ENCODE peak calls at places on chromosomes 12 and 14, in four cellular contexts. J, X, Z and B are unnamed samples.

GRCh38 chr14:37874429-37875109 is 279.1 kb downstream of the TTC6 start:
- DNase-seq in J (peak), X (peak), Z (peak), B (peak)

GRCh38 chr12:29428630-29429029 is 47.7 kb upstream of the ERGIC2 start:
- DNase-seq in J (peak), X (no peak), Z (peak), B (peak)

GRCh38 chr14:23751591-23751990 is 115.4 kb downstream of the DHRS2 start:
- DNase-seq in J (no peak), X (no peak), Z (no peak), B (no peak)

GRCh38 chr12:38905480-38906351 is at the start of gene CPNE8:
- DNase-seq in J (no peak), X (peak), Z (peak), B (peak)

GRCh38 chr12:55942055-55942454 is 11.1 kb downstream of the DGKA start:
- DNase-seq in J (no peak), X (no peak), Z (no peak), B (no peak)

GRCh38 chr12:119949594-119949993 is 39.4 kb upstream of the BICDL1 start:
- DNase-seq in J (no peak), X (no peak), Z (no peak), B (no peak)

GRCh38 chr12:12685305-12685704 is 10.7 kb downstream of the GPR19 start:
- DNase-seq in J (no peak), X (no peak), Z (no peak), B (no peak)

GRCh38 chr12:64682572-64683277 is 72.4 kb downstream of the RASSF3 start:
- DNase-seq in J (peak), X (peak), Z (peak), B (peak)

GRCh38 chr12:73445658-73446324 is 1091.8 kb upstream of the ATXN7L3B start:
- DNase-seq in J (no peak), X (no peak), Z (no peak), B (no peak)

GRCh38 chr12:132672678-132673077 is 14.5 kb downstream of the POLE start:
- DNase-seq in J (no peak), X (no peak), Z (no peak), B (no peak)

GRCh38 chr14:54435500-54435981 is 5.6 kb downstream of the CNIH1 start:
- DNase-seq in J (no peak), X (no peak), Z (peak), B (peak)

GRCh38 chr14:22185191-22185590 is 403.8 kb downstream of the DAD1 start:
- DNase-seq in J (no peak), X (no peak), Z (no peak), B (no peak)

GRCh38 chr12:1920971-1921370 is 2.5 kb upstream of the CACNA2D4 start:
- DNase-seq in J (no peak), X (peak), Z (no peak), B (no peak)

GRCh38 chr12:93111791-93112208 is 182.7 kb upstream of the EEA1 start:
- DNase-seq in J (no peak), X (no peak), Z (no peak), B (no peak)

GRCh38 chr14:60188115-60188514 is 22.9 kb upstream of the DHRS7 start:
- DNase-seq in J (no peak), X (no peak), Z (peak), B (no peak)

GRCh38 chr12:26100966-26101744 is 23.7 kb downstream of the BHLHE41 start:
- DNase-seq in J (no peak), X (no peak), Z (no peak), B (no peak)

GRCh38 chr14:54300881-54301280 is 95.9 kb upstream of the CDKN3 start:
- DNase-seq in J (no peak), X (no peak), Z (no peak), B (no peak)

GRCh38 chr14:51595831-51596472 is 55.8 kb upstream of the FRMD6 start:
- DNase-seq in J (no peak), X (no peak), Z (no peak), B (peak)

GRCh38 chr14:21039585-21040369 is 2.4 kb upstream of the RNASE7 start:
- DNase-seq in J (peak), X (peak), Z (peak), B (peak)

GRCh38 chr14:64053694-64054669 is 201.2 kb downstream of the SYNE2 start:
- DNase-seq in J (no peak), X (no peak), Z (no peak), B (no peak)

GRCh38 chr14:60014402-60014801 is 77.3 kb upstream of the PCNX4 start:
- DNase-seq in J (no peak), X (no peak), Z (no peak), B (no peak)

GRCh38 chr14:58631720-58632119 is 6.0 kb upstream of the DACT1 start:
- DNase-seq in J (no peak), X (no peak), Z (no peak), B (no peak)

DNA sequence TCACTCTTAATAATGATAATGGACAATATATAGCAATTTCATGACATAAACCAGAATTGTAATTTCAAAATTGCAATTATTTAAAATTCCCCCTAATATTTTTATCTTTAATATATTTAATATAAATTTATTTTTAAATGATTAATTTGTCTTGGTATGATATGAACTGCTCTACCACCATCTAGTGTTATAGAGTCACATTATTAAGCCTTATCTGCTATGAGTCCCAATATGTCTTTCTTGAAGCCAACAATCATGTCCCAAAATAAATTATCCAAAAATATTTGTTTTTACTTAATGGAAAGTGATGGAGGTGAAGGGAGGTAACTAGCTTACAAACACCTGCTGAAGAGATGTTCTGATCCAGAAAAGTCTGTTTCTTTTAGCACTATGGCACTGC is 151.4 kb downstream of the KCNC2 start:
- DNase-seq in J (no peak), X (no peak), Z (peak), B (no peak)
- TF ChIP-seq CTCF in J (no peak), X (peak), Z (no peak), B (no peak)

GRCh38 chr12:109532721-109533486 is 40.4 kb downstream of the MMAB start:
- DNase-seq in J (no peak), X (no peak), Z (no peak), B (no peak)
- H3K4me3 ChIP-seq in J (no peak), X (no peak), Z (no peak), B (no peak)

GRCh38 chr12:20028033-20028432 is 340.3 kb upstream of the PDE3A start:
- DNase-seq in J (no peak), X (no peak), Z (no peak), B (no peak)
- TF ChIP-seq CTCF in J (no peak), X (no peak), Z (no peak), B (no peak)

DNA sequence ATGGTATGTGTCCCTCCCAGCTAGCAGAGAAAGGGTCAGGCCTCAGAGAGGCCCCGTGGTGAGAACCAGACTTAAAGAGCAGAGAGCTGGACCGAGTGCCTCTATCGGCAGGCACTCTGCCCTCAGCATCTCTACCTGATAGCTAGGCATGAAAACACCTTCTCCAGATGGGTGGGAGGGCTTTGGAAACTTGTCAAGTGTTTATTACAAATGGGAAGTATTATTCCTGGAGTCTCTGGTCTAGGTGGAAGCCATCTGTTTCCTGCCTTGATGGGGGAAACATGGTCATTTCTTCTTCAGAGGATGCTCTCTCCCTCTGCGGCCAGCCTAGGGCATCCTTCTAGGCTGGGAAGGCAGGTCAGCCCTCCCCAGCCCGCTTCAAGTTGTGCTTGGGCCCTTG is 2.3 kb downstream of the TMEM63C start:
- DNase-seq in J (no peak), X (no peak), Z (no peak), B (no peak)
- H3K4me3 ChIP-seq in J (no peak), X (no peak), Z (no peak), B (no peak)

DNA sequence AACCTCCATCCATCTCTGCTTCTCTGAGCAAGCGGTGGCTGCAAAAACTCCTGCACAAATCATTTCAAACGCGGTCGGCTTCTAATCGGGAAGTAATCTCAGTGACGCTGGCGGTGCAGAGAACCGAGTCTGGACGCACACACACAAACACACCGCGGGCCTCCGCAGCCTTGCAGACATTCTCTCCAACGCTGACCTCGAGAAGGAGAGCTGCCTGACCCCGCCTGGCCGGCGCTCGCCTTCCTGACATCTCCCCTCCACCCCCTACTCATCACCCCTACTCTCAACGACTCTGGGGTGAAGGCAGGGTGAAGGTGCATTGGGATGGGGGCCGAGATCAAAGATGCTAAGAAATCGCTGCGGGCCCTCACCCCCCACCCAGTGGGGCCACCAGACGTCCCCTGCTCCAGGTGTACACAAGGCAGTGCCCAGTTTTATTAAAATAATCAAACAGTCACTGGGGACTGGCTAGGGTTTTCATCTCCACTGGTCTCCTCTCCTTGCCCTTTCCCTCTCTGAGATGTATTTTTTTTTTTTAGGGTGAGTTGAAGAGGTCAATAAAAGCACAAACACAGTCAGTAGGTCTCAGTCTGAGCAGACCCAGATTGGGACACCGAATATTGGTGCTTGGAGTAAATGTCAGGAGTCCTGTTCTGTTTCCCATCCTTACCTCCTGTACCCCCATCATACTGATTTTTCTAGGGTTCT is 536 bp upstream of the TBX5 start:
- DNase-seq in J (no peak), X (no peak), Z (no peak), B (no peak)
- TF ChIP-seq CTCF in J (no peak), X (no peak), Z (no peak), B (no peak)